ENCODE peak calls at places on chromosome 21, in four cellular contexts. D, U, T and V are unnamed samples.

GRCh38 chr21:25862596-25862995 is 127.8 kb downstream of the GABPA start:
- DNase-seq in D (peak; percentile 30), U (peak; percentile 64), T (peak; percentile 63), V (peak; percentile 17)

GRCh38 chr21:26795866-26796329 is 49.3 kb downstream of the ADAMTS1 start:
- DNase-seq in D (peak; percentile 87), U (peak; percentile 98), T (peak; percentile 96), V (peak; percentile 85)

GRCh38 chr21:34336756-34337391 is 26.9 kb upstream of the KCNE2 start:
- DNase-seq in D (peak; percentile 25), U (peak; percentile 6), T (peak; percentile 72), V (peak; percentile 74)

GRCh38 chr21:31293986-31294385 is 50.1 kb downstream of the TIAM1 start:
- DNase-seq in D (peak; percentile 98), U (peak; percentile 89), T (peak; percentile 93), V (peak; percentile 84)

GRCh38 chr21:28938726-28939125 is 54.0 kb downstream of the LTN1 start:
- DNase-seq in D (no peak), U (no peak), T (no peak), V (no peak)

GRCh38 chr21:34612557-34612956 is 2.4 kb downstream of the RCAN1 start:
- DNase-seq in D (no peak), U (no peak), T (no peak), V (no peak)

GRCh38 chr21:33924766-33925100 is 9.1 kb upstream of the ATP5PO start:
- DNase-seq in D (no peak), U (no peak), T (no peak), V (no peak)

GRCh38 chr21:37074546-37074945 is 1.5 kb downstream of the TTC3 start:
- DNase-seq in D (no peak), U (no peak), T (no peak), V (no peak)

GRCh38 chr21:36190736-36191135 is 34.1 kb downstream of the DOP1B start:
- DNase-seq in D (no peak), U (no peak), T (no peak), V (no peak)

GRCh38 chr21:45533731-45534571 is 8.3 kb downstream of the SLC19A1 start:
- DNase-seq in D (no peak), U (no peak), T (no peak), V (no peak)

GRCh38 chr21:45532826-45533730 is 9.2 kb downstream of the SLC19A1 start:
- DNase-seq in D (no peak), U (no peak), T (no peak), V (no peak)

GRCh38 chr21:45535341-45536081 is 6.7 kb downstream of the SLC19A1 start:
- DNase-seq in D (no peak), U (no peak), T (no peak), V (no peak)

GRCh38 chr21:45536301-45537081 is 5.7 kb downstream of the SLC19A1 start:
- DNase-seq in D (no peak), U (no peak), T (no peak), V (no peak)

DNA sequence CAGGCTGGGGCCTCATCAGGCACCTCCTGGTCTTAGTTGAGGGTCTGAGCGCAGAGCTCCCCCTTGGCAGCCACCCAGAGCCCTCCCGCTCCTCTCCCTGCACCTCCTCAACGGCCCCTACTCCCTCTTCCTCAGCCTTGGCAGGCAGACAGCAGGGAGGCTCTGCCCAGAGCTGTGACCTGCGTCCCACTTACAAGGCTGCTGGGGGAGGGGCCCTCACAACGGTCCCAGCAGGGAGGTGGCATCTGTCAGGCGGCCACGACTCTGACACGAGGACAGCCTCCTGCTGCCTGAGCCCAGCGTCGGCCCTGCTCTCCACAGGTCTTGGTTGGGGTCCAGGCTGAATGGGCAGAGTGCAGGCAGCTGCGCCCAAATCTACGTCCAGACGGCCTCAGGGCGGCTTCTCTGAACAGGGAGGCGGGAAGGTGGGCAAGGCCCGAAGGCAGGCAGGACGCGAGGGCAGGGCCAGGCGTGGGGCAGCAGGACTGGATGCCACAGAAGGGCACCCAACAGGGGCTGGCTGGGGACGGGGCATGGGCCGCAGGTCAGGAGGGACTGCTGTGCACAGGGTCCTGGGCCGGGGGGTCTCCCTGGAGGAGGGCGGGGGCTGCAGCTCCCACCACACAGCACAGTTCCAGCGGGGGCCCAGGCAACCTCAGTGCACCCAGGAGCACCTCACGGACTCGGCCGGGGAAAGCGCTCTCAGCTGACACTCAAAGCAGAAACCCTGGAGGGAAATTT is 7.5 kb downstream of the SLC19A1 start:
- DNase-seq in D (peak; percentile 11), U (no peak), T (no peak), V (no peak)
- H3K4me3 ChIP-seq in D (no peak overlapping the region), U (no peak overlapping the region), T (no peak overlapping the region), V (no peak overlapping the region)

DNA sequence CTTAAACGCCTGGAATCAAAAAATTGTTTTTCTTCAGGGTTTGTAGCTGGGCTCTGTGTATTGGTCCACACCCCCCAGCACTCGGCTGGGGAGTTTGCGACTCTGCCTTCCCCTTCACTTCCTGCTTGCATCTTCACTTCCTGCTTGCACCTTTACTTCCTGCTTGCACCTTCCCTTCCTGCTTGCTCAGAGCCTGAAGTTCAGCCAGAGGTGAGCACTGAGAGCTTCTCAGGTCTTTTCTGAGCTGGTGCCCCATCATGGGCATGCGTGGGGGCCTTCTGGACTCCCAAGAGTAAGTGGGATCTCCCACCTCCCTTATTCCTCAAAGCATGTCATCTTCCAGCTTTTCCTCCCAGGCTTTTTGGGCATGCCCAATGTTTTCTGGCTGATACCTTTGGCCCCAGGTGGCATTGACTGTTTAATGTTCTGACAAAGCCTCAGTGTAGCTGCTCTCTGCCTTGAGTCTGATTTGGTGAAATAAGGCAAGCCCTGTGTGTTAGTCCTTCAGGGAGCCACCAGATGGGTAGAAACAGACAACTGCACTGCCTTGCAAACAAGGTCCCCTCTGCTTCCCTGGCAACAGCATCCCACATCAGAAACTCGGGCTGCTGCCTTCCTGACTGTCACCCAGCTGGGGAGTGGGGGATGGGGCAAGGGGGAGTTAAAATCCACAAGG is 3.5 kb downstream of the KRTAP10-2 start:
- DNase-seq in D (no peak), U (no peak), T (no peak), V (no peak)
- H3K4me3 ChIP-seq in D (no peak overlapping the region), U (no peak overlapping the region), T (no peak overlapping the region), V (no peak overlapping the region)

GRCh38 chr21:42063578-42064521 is 7.3 kb upstream of the UMODL1 start:
- DNase-seq in D (peak; percentile 20), U (no peak), T (no peak), V (no peak)
- H3K4me3 ChIP-seq in D (no peak overlapping the region), U (no peak overlapping the region), T (no peak overlapping the region), V (no peak overlapping the region)

GRCh38 chr21:42219606-42220137 is 732 bp downstream of the ABCG1 start:
- DNase-seq in D (peak; percentile 5), U (no peak), T (no peak), V (no peak)
- H3K4me3 ChIP-seq in D (peak overlapping the region; percentile 2), U (peak overlapping the region; percentile 55), T (peak overlapping the region; percentile 51), V (peak overlapping the region; percentile 27)